ENCODE peak calls at places on chromosomes 2 and 18, in five cellular contexts. Z is colonic mucosa, G is A549, F is fibroblast of lung, V is psoas muscle. K is an unnamed sample. For H3K9me3, the result is how much of the 10 kb centered on the place peaks cover.

GRCh38 chr2:41337956-41338355 is 709.9 kb upstream of the PKDCC start:
- DNase-seq in Z (no peak), G (no peak), F (no peak), V (no peak), K (peak)

GRCh38 chr2:225895126-225895525 is 495.6 kb downstream of the NYAP2 start:
- DNase-seq in Z (no peak), G (no peak), F (peak), V (no peak), K (no peak)

GRCh38 chr2:80396276-80396675 is 91.7 kb upstream of the LRRTM1 start:
- DNase-seq in Z (no peak), G (no peak), F (no peak), V (no peak), K (no peak)

GRCh38 chr2:237540823-237541222 is 25.6 kb upstream of the PRLH start:
- DNase-seq in Z (peak), G (no peak), F (peak), V (peak), K (peak)

GRCh38 chr2:224570328-224570993 is 14.7 kb downstream of the CUL3 start:
- DNase-seq in Z (no peak), G (no peak), F (peak), V (no peak), K (no peak)

GRCh38 chr2:126513033-126513432 is 142.9 kb upstream of the GYPC start:
- DNase-seq in Z (no peak), G (no peak), F (no peak), V (no peak), K (no peak)

GRCh38 chr18:3875376-3875775 is 425.4 kb downstream of the TGIF1 start:
- DNase-seq in Z (no peak), G (no peak), F (no peak), V (no peak), K (no peak)

GRCh38 chr2:236947896-236948295 is 137.8 kb upstream of the COPS8 start:
- DNase-seq in Z (peak), G (no peak), F (no peak), V (no peak), K (no peak)

GRCh38 chr2:217622664-217623063 is 380.1 kb downstream of the TNS1 start:
- DNase-seq in Z (no peak), G (no peak), F (no peak), V (no peak), K (peak)

GRCh38 chr18:13435596-13436333 is 217.2 kb downstream of the LDLRAD4 start:
- DNase-seq in Z (no peak), G (peak), F (peak), V (no peak), K (no peak)

GRCh38 chr2:62304429-62305417 is 108.8 kb downstream of the B3GNT2 start:
- DNase-seq in Z (peak), G (no peak), F (peak), V (peak), K (peak)

GRCh38 chr2:9693138-9693520 is 62.3 kb upstream of the YWHAQ start:
- DNase-seq in Z (no peak), G (no peak), F (peak), V (peak), K (no peak)

GRCh38 chr2:101818531-101819451 is 121.3 kb downstream of the MAP4K4 start:
- DNase-seq in Z (no peak), G (no peak), F (peak), V (no peak), K (no peak)

GRCh38 chr2:165793779-165794519 is at the start of gene GALNT3:
- DNase-seq in Z (peak), G (no peak), F (no peak), V (peak), K (peak)

GRCh38 chr2:230128943-230129342 is 60.2 kb upstream of the SLC16A14 start:
- DNase-seq in Z (peak), G (no peak), F (peak), V (no peak), K (no peak)

GRCh38 chr2:197453914-197454398 is 604 bp downstream of the COQ10B start:
- DNase-seq in Z (peak), G (peak), F (peak), V (no peak), K (peak)

GRCh38 chr2:235694721-235695601 is 201.1 kb downstream of the AGAP1 start:
- DNase-seq in Z (no peak), G (no peak), F (peak), V (no peak), K (no peak)

GRCh38 chr2:150486539-150487484 is 655 bp downstream of the RND3 start:
- DNase-seq in Z (peak), G (no peak), F (peak), V (no peak), K (peak)

GRCh38 chr2:53970095-53970897 is 497 bp downstream of the PSME4 start:
- DNase-seq in Z (peak), G (peak), F (peak), V (peak), K (peak)

GRCh38 chr18:67600181-67600631 is 83.7 kb upstream of the DSEL start:
- DNase-seq in Z (no peak), G (no peak), F (peak), V (no peak), K (no peak)

GRCh38 chr2:45443012-45443411 is 168.1 kb downstream of the SRBD1 start:
- DNase-seq in Z (no peak), G (no peak), F (no peak), V (no peak), K (no peak)

GRCh38 chr18:76522104-76522503 is 27.1 kb upstream of the ZNF516 start:
- DNase-seq in Z (no peak), G (no peak), F (no peak), V (no peak), K (peak)
- H3K4me3 ChIP-seq in Z (no peak), G (no peak), F (no peak), V (peak), K (no peak)

GRCh38 chr2:134718956-134719814 is at the start of gene TMEM163:
- DNase-seq in Z (no peak), G (no peak), F (no peak), V (peak), K (peak)

GRCh38 chr2:134718095-134718955 is 475 bp downstream of the TMEM163 start:
- DNase-seq in Z (no peak), G (no peak), F (no peak), V (no peak), K (no peak)

GRCh38 chr2:134721596-134721995 is 2.8 kb upstream of the TMEM163 start:
- DNase-seq in Z (no peak), G (no peak), F (no peak), V (no peak), K (no peak)

GRCh38 chr2:134724341-134724740 is 5.5 kb upstream of the TMEM163 start:
- DNase-seq in Z (no peak), G (no peak), F (no peak), V (no peak), K (no peak)

DNA sequence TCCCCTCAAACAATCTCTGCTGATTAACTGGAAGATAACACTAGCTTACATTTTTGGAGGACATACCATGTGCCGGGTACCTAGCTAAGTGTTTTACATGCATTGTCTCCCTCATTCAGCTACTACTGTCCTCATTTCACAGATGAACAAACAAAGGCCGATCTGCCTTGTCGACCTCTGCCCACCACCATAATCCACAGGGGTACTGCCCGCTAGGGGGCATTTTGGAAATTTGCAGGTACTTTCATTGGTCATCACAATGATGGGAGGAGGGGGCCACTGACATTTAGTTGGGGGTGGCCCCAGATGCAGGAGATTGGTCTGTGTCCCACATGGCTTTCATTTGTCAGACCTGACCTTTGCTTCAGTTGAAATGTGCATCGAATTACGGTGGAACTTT is 3.9 kb upstream of the TMEM163 start:
- DNase-seq in Z (no peak), G (no peak), F (no peak), V (no peak), K (no peak)
- TF ChIP-seq CTCF in Z (no peak), G (peak), F (peak), V (no peak), K (no peak)

DNA sequence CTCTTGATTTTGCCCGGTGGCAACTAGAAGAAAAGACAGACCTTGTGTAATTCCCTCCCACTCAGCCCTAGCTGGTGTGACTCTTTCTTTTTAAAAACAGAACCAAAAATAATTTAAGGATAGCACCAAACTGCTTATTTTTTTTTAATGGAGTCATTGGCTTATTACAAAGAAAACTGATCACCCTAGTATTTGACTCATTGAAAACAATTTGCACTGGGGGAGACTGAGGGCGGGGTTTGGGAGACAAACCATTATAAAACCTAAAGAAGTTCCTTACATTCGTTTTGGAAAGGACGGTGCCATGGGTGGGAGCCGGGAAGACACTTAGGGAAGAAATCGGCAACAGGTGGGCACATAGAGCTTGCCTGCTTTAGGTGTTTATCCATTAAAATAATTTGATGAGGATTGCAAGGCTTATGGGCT is 2.5 kb downstream of the PAX3 start:
- DNase-seq in Z (no peak), G (no peak), F (no peak), V (no peak), K (no peak)
- H3K9me3 ChIP-seq in Z (under half), G (under half), F (under half), V (under half), K (under half)

DNA sequence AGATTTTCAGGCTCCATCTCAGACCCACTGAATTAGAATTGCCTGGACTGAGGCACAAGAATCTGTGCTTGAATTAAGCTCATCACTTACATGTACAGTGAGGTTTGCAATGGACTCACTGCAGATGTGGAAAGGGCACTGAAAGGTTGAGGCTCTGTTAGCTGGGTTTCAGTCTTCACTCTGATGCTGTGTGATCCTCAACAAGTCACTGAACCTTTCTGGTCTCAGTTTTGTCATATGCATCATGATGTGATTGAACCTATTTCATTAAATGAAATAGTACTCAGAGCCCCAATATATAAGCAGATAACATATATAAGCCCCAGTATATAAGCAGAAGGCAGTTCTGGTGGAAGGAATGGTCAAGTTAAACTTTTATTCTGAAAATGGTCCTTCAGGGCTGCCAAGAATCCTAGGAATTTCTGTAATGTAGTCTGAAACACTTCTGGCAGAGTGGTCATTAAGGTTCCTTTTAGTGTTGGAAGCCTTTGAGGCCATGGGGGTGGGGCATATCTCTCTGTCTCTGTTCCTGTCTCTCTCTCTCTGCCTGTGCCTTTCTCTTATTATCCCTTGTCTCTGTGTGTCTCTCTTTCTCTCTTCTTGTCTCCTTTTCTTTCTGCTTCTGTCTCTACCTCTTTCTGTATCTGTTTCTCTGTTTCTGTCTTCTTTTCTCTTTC is 110.4 kb downstream of the ADCYAP1 start:
- DNase-seq in Z (no peak), G (no peak), F (no peak), V (no peak), K (no peak)
- H3K4me3 ChIP-seq in Z (no peak), G (no peak), F (no peak), V (no peak), K (no peak)